ENCODE peak calls at places on chromosomes 12 and 14, in four cellular contexts. A is WTC11, L is K562, V is HepG2. B is an unnamed sample.

GRCh38 chr14:99259327-99259726 is 12.7 kb downstream of the BCL11B start:
- DNase-seq in A (no peak), L (no peak), V (no peak), B (no peak)

GRCh38 chr12:73159952-73160351 is 887.8 kb downstream of the TRHDE start:
- DNase-seq in A (no peak), L (no peak), V (no peak), B (no peak)

GRCh38 chr12:86660488-86661171 is 404.4 kb upstream of the MGAT4C start:
- DNase-seq in A (no peak), L (no peak), V (no peak), B (no peak)

GRCh38 chr12:104063712-104064030 is 660 bp upstream of the HCFC2 start:
- DNase-seq in A (no peak), L (no peak), V (no peak), B (peak; percentile 15)

GRCh38 chr12:113793250-113793649 is 172.9 kb downstream of the RBM19 start:
- DNase-seq in A (no peak), L (no peak), V (no peak), B (no peak)

GRCh38 chr12:66190519-66191406 is 1.7 kb downstream of the IRAK3 start:
- DNase-seq in A (no peak), L (no peak), V (no peak), B (no peak)

GRCh38 chr12:112115259-112116045 is 6.9 kb upstream of the NAA25 start:
- DNase-seq in A (no peak), L (no peak), V (no peak), B (no peak)

GRCh38 chr12:43847427-43847826 is 11.5 kb downstream of the TMEM117 start:
- DNase-seq in A (no peak), L (no peak), V (no peak), B (no peak)

GRCh38 chr12:101021911-101022388 is 188.1 kb downstream of the SLC5A8 start:
- DNase-seq in A (no peak), L (no peak), V (peak; percentile 5), B (no peak)

GRCh38 chr12:76197283-76197682 is 112.8 kb upstream of the NAP1L1 start:
- DNase-seq in A (no peak), L (no peak), V (no peak), B (no peak)

GRCh38 chr12:116053479-116054195 is 223.9 kb downstream of the MED13L start:
- DNase-seq in A (no peak), L (no peak), V (peak; percentile 71), B (no peak)

GRCh38 chr12:1927051-1927680 is 8.7 kb upstream of the CACNA2D4 start:
- DNase-seq in A (no peak), L (no peak), V (no peak), B (no peak)

GRCh38 chr12:85179680-85180300 is 100.2 kb upstream of the ALX1 start:
- DNase-seq in A (no peak), L (no peak), V (no peak), B (no peak)

GRCh38 chr14:32774214-32774613 is 164.5 kb upstream of the NPAS3 start:
- DNase-seq in A (no peak), L (no peak), V (no peak), B (no peak)

GRCh38 chr12:123757555-123757954 is 4.5 kb upstream of the DNAH10 start:
- DNase-seq in A (no peak), L (no peak), V (no peak), B (no peak)

GRCh38 chr12:128942960-128943477 is 89.7 kb downstream of the GLT1D1 start:
- DNase-seq in A (no peak), L (no peak), V (no peak), B (no peak)

GRCh38 chr12:19527876-19528275 is 88.6 kb downstream of the AEBP2 start:
- DNase-seq in A (no peak), L (no peak), V (no peak), B (no peak)

GRCh38 chr14:73739174-73739898 is 25.2 kb upstream of the PNMA1 start:
- DNase-seq in A (no peak), L (no peak), V (no peak), B (no peak)

GRCh38 chr14:65470404-65470880 is 57.9 kb downstream of the FUT8 start:
- DNase-seq in A (peak; percentile 38), L (no peak), V (no peak), B (no peak)

GRCh38 chr14:71751264-71751663 is 181.0 kb upstream of the RGS6 start:
- DNase-seq in A (no peak), L (peak; percentile 26), V (no peak), B (no peak)

GRCh38 chr14:69260246-69260978 is 454 bp downstream of the GALNT16 start:
- DNase-seq in A (peak; percentile 76), L (no peak), V (no peak), B (no peak)

GRCh38 chr12:112850343-112850742 is 56.4 kb upstream of the OAS1 start:
- DNase-seq in A (no peak), L (no peak), V (no peak), B (no peak)

GRCh38 chr12:49909826-49910225 is 6.1 kb upstream of the FAIM2 start:
- DNase-seq in A (peak; percentile 54), L (peak; percentile 57), V (peak; percentile 35), B (no peak)

GRCh38 chr12:75177997-75178396 is 31.6 kb downstream of the KCNC2 start:
- DNase-seq in A (no peak), L (no peak), V (peak; percentile 7), B (no peak)
- TF ChIP-seq ETV6 in A (no peak), L (no peak), V (no peak), B (no peak)

DNA sequence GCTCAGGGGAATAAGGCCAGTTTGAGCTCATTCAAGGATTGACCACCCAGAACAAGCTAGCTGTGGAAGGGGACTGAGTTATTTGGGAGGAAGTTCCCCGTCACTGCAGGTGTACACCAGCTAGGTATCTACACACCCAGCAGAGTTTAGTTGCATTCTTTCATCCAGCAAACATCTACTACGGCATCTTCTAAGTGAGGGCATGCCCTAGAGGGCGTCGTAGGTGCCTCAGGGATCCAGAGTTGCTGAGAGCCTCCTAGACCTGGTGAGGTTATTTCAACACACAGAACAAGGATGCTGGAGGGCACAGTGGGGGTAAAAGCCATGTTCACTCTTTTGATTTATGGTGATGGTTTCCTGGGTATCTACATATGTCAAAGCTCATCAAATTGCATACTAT is 149.6 kb downstream of the KSR2 start:
- DNase-seq in A (no peak), L (no peak), V (no peak), B (no peak)
- TF ChIP-seq ETV6 in A (no peak), L (no peak), V (no peak), B (no peak)

GRCh38 chr12:53966385-53967133 is 6.4 kb upstream of the HOXC11 start:
- DNase-seq in A (no peak), L (no peak), V (no peak), B (no peak)
- TF ChIP-seq ETV6 in A (no peak), L (no peak), V (no peak), B (no peak)

GRCh38 chr12:41189395-41190251 is 1.5 kb downstream of the PDZRN4 start:
- DNase-seq in A (peak; percentile 27), L (no peak), V (no peak), B (no peak)
- TF ChIP-seq ETV6 in A (no peak), L (no peak), V (no peak), B (no peak)

DNA sequence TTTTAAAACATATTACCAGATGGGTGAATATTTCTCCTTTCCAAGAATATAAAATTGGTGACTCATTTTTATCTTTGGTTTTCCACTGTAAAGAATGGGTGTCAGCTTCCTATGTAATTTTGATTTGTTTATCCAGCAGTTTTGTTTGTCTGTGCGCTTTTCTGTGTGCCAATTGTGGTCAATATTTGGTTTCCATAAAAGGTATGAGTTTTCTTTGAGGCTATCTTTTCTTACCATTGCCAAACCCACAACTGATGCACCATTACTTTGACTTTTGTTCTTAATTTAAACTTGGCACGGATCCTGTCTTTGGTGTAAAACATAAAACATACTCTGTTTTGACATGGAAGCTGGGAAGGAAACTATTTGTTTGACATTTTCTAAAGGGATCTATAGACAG is 78.8 kb upstream of the NAV3 start:
- DNase-seq in A (no peak), L (no peak), V (no peak), B (no peak)
- TF ChIP-seq ETV6 in A (no peak), L (no peak), V (no peak), B (no peak)

GRCh38 chr12:119828300-119828699 is 48.8 kb downstream of the CIT start:
- DNase-seq in A (no peak), L (no peak), V (no peak), B (no peak)

GRCh38 chr12:119835068-119835467 is 42.1 kb downstream of the CIT start:
- DNase-seq in A (peak; percentile 16), L (no peak), V (no peak), B (no peak)

GRCh38 chr12:119826661-119827435 is 50.3 kb downstream of the CIT start:
- DNase-seq in A (no peak), L (no peak), V (no peak), B (no peak)

DNA sequence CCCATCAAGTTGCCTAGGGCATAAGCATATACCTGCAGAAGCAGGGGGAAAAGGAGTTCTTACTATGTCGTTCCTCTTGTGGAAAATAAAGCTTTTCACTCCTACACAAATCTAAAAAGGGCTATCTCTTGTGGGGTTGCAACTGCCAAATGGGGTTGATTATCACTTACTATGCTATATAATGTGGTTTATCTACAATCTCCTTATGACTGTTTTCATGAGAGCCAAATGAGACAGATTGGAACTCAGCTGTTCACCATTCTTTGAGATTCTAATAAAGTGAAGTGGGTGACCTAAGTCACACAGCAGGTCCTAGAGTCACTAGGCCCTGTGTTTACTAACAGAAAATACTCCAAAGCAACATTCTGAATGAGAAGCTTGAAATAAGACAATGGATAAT is 47.7 kb downstream of the CIT start:
- DNase-seq in A (no peak), L (no peak), V (no peak), B (no peak)
- TF ChIP-seq ETV6 in A (no peak), L (no peak), V (no peak), B (no peak)

GRCh38 chr12:122064034-122064777 is 14.3 kb upstream of the MLXIP start:
- DNase-seq in A (peak; percentile 94), L (peak; percentile 96), V (peak; percentile 97), B (peak; percentile 50)
- TF ChIP-seq ETV6 in A (peak; percentile 19), L (no peak), V (no peak), B (no peak)

DNA sequence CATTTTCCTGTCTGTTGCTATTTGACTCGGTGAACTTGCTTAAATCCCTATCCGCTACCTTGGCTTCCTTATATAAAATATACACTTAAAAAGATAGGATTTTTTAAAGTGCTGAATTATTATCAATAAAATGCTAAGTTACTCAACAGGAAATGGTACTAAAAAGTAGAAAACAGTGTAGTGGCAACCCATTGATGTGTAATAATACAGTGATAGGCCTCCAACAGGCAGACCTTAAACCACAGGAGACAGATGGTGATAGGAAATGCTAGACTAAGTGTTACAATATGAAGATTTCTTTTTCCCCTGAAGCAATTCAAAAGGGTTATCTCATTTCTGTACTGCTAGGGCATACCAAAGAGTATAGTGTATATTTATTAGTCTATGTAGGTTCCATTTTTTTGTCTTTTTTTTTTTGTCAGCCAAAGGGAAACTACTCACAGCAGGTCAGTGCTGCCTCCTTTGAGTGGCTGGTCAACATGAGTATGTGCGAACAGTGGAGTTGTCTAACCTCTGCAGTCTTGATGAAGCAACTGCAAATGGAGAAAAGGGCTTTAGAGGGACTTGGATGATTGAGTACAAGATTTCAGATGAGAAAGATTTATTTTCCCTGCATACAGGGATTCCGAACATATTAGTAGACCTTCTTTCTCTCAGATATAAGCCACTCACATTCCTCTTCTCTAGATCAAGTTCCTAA is 183.8 kb downstream of the ACSS3 start:
- DNase-seq in A (no peak), L (no peak), V (no peak), B (no peak)
- TF ChIP-seq ETV6 in A (no peak), L (no peak), V (no peak), B (no peak)

B was measured in GM12878.